ENCODE peak calls at places on chromosome 3, in eight cellular contexts. M, S, R, T, N, A, L and C are unnamed samples.

GRCh38 chr3:48422272-48422671 is 7.6 kb downstream of the PLXNB1 start:
- DNase-seq in A (no peak), M (no peak), R (no peak), T (no peak), N (no peak), L (no peak), S (no peak), C (no peak)

GRCh38 chr3:151766454-151766853 is 32.7 kb downstream of the AADACL2 start:
- DNase-seq in M (peak; percentile 39), S (no peak), L (no peak), A (no peak), N (no peak), T (peak; percentile 17), R (peak; percentile 19), C (no peak)

GRCh38 chr3:61889259-61889658 is 327.9 kb downstream of the PTPRG start:
- DNase-seq in S (no peak), L (no peak), N (no peak), M (no peak), A (no peak), T (no peak), R (no peak), C (no peak)

GRCh38 chr3:183584246-183584913 is 28.9 kb upstream of the KLHL6 start:
- DNase-seq in S (peak; percentile 64), R (no peak), A (no peak), N (no peak), T (no peak), M (peak; percentile 32), L (no peak), C (no peak)

GRCh38 chr3:50165388-50166308 is 10.5 kb downstream of the SEMA3F start:
- DNase-seq in T (no peak), L (peak; percentile 22), A (no peak), S (no peak), N (no peak), R (no peak), M (peak; percentile 74), C (no peak)

GRCh38 chr3:185153861-185154629 is 1.2 kb upstream of the C3orf70 start:
- DNase-seq in N (no peak), R (no peak), S (no peak), M (no peak), L (peak; percentile 11), A (no peak), T (no peak), C (no peak)

GRCh38 chr3:141308588-141309218 is 59.6 kb upstream of the ZBTB38 start:
- DNase-seq in S (peak; percentile 78), L (no peak), A (no peak), T (peak; percentile 71), N (no peak), M (peak; percentile 26), R (peak; percentile 34), C (no peak)

GRCh38 chr3:57692404-57693191 is at the start of gene DENND6A:
- DNase-seq in T (peak; percentile 92), S (peak; percentile 97), N (peak; percentile 88), R (peak; percentile 97), M (peak; percentile 94), L (peak; percentile 80), A (peak; percentile 90), C (peak; percentile 42)

GRCh38 chr3:114290911-114291901 is 2.6 kb upstream of the TIGIT start:
- DNase-seq in T (peak; percentile 14), M (peak; percentile 61), R (peak; percentile 41), A (no peak), S (peak; percentile 73), L (no peak), N (peak; percentile 78), C (no peak)

GRCh38 chr3:88151358-88151757 is 1.6 kb downstream of the C3orf38 start:
- DNase-seq in S (no peak), T (peak; percentile 47), M (peak; percentile 20), L (no peak), A (no peak), N (no peak), R (no peak), C (no peak)

GRCh38 chr3:172126741-172127140 is 87.4 kb downstream of the FNDC3B start:
- DNase-seq in M (peak; percentile 25), N (no peak), T (no peak), S (no peak), R (no peak), L (no peak), A (no peak), C (no peak)

GRCh38 chr3:40268708-40269524 is 40.6 kb upstream of the EIF1B start:
- DNase-seq in M (no peak), S (no peak), L (no peak), T (no peak), R (no peak), N (no peak), A (no peak), C (no peak)

GRCh38 chr3:59286791-59287531 is 237.1 kb upstream of the CFAP20DC start:
- DNase-seq in R (no peak), L (no peak), T (peak; percentile 85), S (no peak), N (no peak), A (no peak), M (peak; percentile 4), C (no peak)